ENCODE peak calls at places on chromosome 16, in ten cellular contexts. K is OCI-LY7; F is ELR; E is progenitor cell of endocrine pancreas; G is dermis blood vessel endothelial cell; R is anterior cingulate cortex; D is activated CD4-positive, alpha-beta T cell treated with anti-CD3 and anti-CD28 coated beads, Interleukin-2, amount 50 U/mL, for 1 hour; O is HTR-8/SVneo; W is Caki2; Q is NCI-H2029. J is an unnamed sample.

GRCh38 chr16:57757883-57758282 is 22.3 kb downstream of the KATNB1 start:
- DNase-seq in K (no peak), F (no peak), E (no peak), G (no peak), R (no peak), D (no peak), O (no peak), W (no peak), Q (no peak), J (no peak)

GRCh38 chr16:12187939-12188673 is 211.6 kb downstream of the SNX29 start:
- DNase-seq in K (no peak), F (no peak), E (no peak), G (no peak), R (no peak), D (no peak), O (no peak), W (peak), Q (no peak), J (no peak)

GRCh38 chr16:1918312-1918889 is at the start of gene HS3ST6:
- DNase-seq in K (no peak), F (no peak), E (no peak), G (no peak), R (no peak), D (no peak), O (no peak), W (no peak), Q (no peak), J (no peak)

GRCh38 chr16:50695017-50696000 is 1.9 kb downstream of the NOD2 start:
- DNase-seq in K (no peak), F (no peak), E (no peak), G (no peak), R (no peak), D (no peak), O (no peak), W (no peak), Q (no peak), J (no peak)

GRCh38 chr16:50789757-50790156 is 47.9 kb downstream of the CYLD start:
- DNase-seq in K (no peak), F (no peak), E (no peak), G (no peak), R (no peak), D (no peak), O (no peak), W (no peak), Q (no peak), J (no peak)

GRCh38 chr16:9114842-9115241 is 23.4 kb downstream of the HAPSTR1 start:
- DNase-seq in K (no peak), F (no peak), E (no peak), G (no peak), R (no peak), D (no peak), O (no peak), W (no peak), Q (no peak), J (no peak)

GRCh38 chr16:30482366-30482765 is 9.8 kb downstream of the ITGAL start:
- DNase-seq in K (no peak), F (peak), E (no peak), G (no peak), R (no peak), D (no peak), O (no peak), W (no peak), Q (no peak), J (no peak)

GRCh38 chr16:78879046-78879445 is 721.5 kb downstream of the MAF start:
- DNase-seq in K (no peak), F (no peak), E (no peak), G (no peak), R (no peak), D (no peak), O (no peak), W (no peak), Q (no peak), J (no peak)

GRCh38 chr16:79097781-79098180 is 502.8 kb downstream of the MAF start:
- DNase-seq in K (no peak), F (no peak), E (no peak), G (no peak), R (no peak), D (no peak), O (no peak), W (no peak), Q (no peak), J (no peak)

GRCh38 chr16:8720080-8720966 is 45.9 kb downstream of the ABAT start:
- DNase-seq in K (peak), F (no peak), E (peak), G (no peak), R (peak), D (no peak), O (no peak), W (peak), Q (peak), J (no peak)

GRCh38 chr16:84115919-84116719 is 623 bp downstream of the MBTPS1 start:
- DNase-seq in K (peak), F (peak), E (no peak), G (peak), R (peak), D (peak), O (peak), W (peak), Q (no peak), J (peak)

GRCh38 chr16:85309656-85310587 is 197.7 kb upstream of the CIBAR2 start:
- DNase-seq in K (peak), F (no peak), E (no peak), G (no peak), R (peak), D (no peak), O (no peak), W (peak), Q (peak), J (no peak)

GRCh38 chr16:35339337-35339736 is 1879.9 kb downstream of the TP53TG3F start:
- DNase-seq in K (peak), F (no peak), E (no peak), G (no peak), R (no peak), D (no peak), O (no peak), W (no peak), Q (no peak), J (no peak)

GRCh38 chr16:61014869-61015268 is 1021.4 kb downstream of the CDH8 start:
- DNase-seq in K (peak), F (no peak), E (no peak), G (no peak), R (no peak), D (no peak), O (no peak), W (no peak), Q (no peak), J (no peak)

GRCh38 chr16:31699601-31700000 is 171.9 kb downstream of the AHSP start:
- DNase-seq in K (no peak), F (no peak), E (no peak), G (no peak), R (no peak), D (no peak), O (no peak), W (no peak), Q (no peak), J (no peak)

GRCh38 chr16:58098207-58099096 is 30.7 kb downstream of the CFAP20 start:
- DNase-seq in K (no peak), F (peak), E (no peak), G (no peak), R (no peak), D (no peak), O (no peak), W (no peak), Q (no peak), J (no peak)

GRCh38 chr16:16985707-16986106 is 485.1 kb downstream of the XYLT1 start:
- DNase-seq in K (no peak), F (no peak), E (no peak), G (no peak), R (no peak), D (no peak), O (no peak), W (no peak), Q (no peak), J (no peak)

GRCh38 chr16:82658796-82659195 is 32.0 kb downstream of the CDH13 start:
- DNase-seq in K (no peak), F (no peak), E (no peak), G (no peak), R (no peak), D (no peak), O (no peak), W (no peak), Q (no peak), J (no peak)

GRCh38 chr16:5502467-5502869 is 404.9 kb upstream of the EEF2KMT start:
- DNase-seq in K (peak), F (no peak), E (peak), G (no peak), R (peak), D (no peak), O (peak), W (peak), Q (peak), J (peak)

GRCh38 chr16:49491736-49492089 is 118.1 kb downstream of the C16orf78 start:
- DNase-seq in K (no peak), F (no peak), E (no peak), G (peak), R (no peak), D (no peak), O (no peak), W (no peak), Q (no peak), J (no peak)

GRCh38 chr16:85061566-85061965 is 34.0 kb downstream of the KIAA0513 start:
- DNase-seq in K (no peak), F (no peak), E (no peak), G (no peak), R (peak), D (no peak), O (no peak), W (no peak), Q (no peak), J (no peak)

GRCh38 chr16:85929259-85929704 is 30.3 kb downstream of the IRF8 start:
- DNase-seq in K (no peak), F (no peak), E (no peak), G (no peak), R (no peak), D (no peak), O (no peak), W (peak), Q (no peak), J (no peak)

GRCh38 chr16:30985401-30986128 is 558 bp downstream of the HSD3B7 start:
- DNase-seq in K (no peak), F (peak), E (peak), G (peak), R (no peak), D (peak), O (peak), W (peak), Q (peak), J (peak)

GRCh38 chr16:48507346-48507745 is 102.6 kb downstream of the N4BP1 start:
- DNase-seq in K (no peak), F (no peak), E (no peak), G (no peak), R (no peak), D (no peak), O (no peak), W (no peak), Q (no peak), J (no peak)

GRCh38 chr16:20849587-20850390 is 43.5 kb downstream of the REXO5 start:
- DNase-seq in K (peak), F (peak), E (peak), G (peak), R (peak), D (peak), O (peak), W (peak), Q (peak), J (peak)

GRCh38 chr16:55272787-55273186 is 51.2 kb upstream of the IRX6 start:
- DNase-seq in K (no peak), F (no peak), E (no peak), G (no peak), R (no peak), D (no peak), O (no peak), W (no peak), Q (no peak), J (no peak)